ENCODE peak calls at places on chromosomes 6 and 20, in six cellular contexts. N is psoas muscle; I is skeletal muscle cell; X is T-helper 17 cell; Z is amniotic stem cell; U is stimulated activated CD4-positive, alpha-beta T cell treated with anti-CD3 and anti-CD28 coated beads, Interleukin-4, amount 100 ng/mL, for 24 hours. W is an unnamed sample.

GRCh38 chr6:25404693-25405169 is 125.6 kb downstream of the CARMIL1 start:
- DNase-seq in U (peak; percentile 20), Z (no peak), I (no peak), N (no peak), X (no peak), W (no peak)

GRCh38 chr20:63005862-63006564 is 751 bp downstream of the BHLHE23 start:
- DNase-seq in X (no peak), Z (no peak), U (no peak), N (no peak), I (no peak), W (no peak)

GRCh38 chr6:28982476-28983266 is 22.4 kb downstream of the ZNF311 start:
- DNase-seq in X (no peak), U (no peak), N (no peak), I (no peak), Z (no peak), W (no peak)

GRCh38 chr6:117591405-117591804 is 10.9 kb downstream of the GOPC start:
- DNase-seq in Z (no peak), U (no peak), N (no peak), I (no peak), X (no peak), W (no peak)

GRCh38 chr6:38853236-38853635 is 138.1 kb downstream of the DNAH8 start:
- DNase-seq in X (no peak), Z (no peak), I (no peak), N (no peak), U (no peak), W (no peak)

GRCh38 chr6:88573971-88574370 is 389.4 kb downstream of the RNGTT start:
- DNase-seq in X (no peak), U (no peak), I (no peak), N (no peak), Z (no peak), W (no peak)

GRCh38 chr20:20174089-20174835 is 121.9 kb downstream of the CFAP61 start:
- DNase-seq in I (no peak), Z (no peak), X (no peak), N (no peak), U (no peak), W (no peak)

GRCh38 chr6:33419580-33420492 is at the start of gene SYNGAP1:
- DNase-seq in I (no peak), X (no peak), Z (peak; percentile 35), N (peak; percentile 60), U (peak; percentile 48), W (no peak)

GRCh38 chr6:100078509-100078908 is 84.5 kb upstream of the MCHR2 start:
- DNase-seq in X (no peak), N (peak; percentile 27), U (no peak), Z (no peak), I (no peak), W (peak; percentile 83)

GRCh38 chr20:10225439-10226080 is 6.9 kb downstream of the SNAP25 start:
- DNase-seq in I (no peak), X (no peak), Z (no peak), N (no peak), U (no peak), W (no peak)

GRCh38 chr20:60877071-60877470 is 375.0 kb upstream of the CDH4 start:
- DNase-seq in U (no peak), Z (no peak), I (no peak), N (no peak), X (no peak), W (no peak)

GRCh38 chr6:40398810-40399477 is 188.2 kb downstream of the LRFN2 start:
- DNase-seq in N (no peak), U (no peak), X (no peak), I (no peak), Z (no peak), W (no peak)

GRCh38 chr6:128554302-128554701 is 33.9 kb upstream of the PTPRK start:
- DNase-seq in X (no peak), U (no peak), Z (no peak), N (no peak), I (no peak), W (no peak)

GRCh38 chr6:22668717-22669116 is 99.4 kb downstream of the HDGFL1 start:
- DNase-seq in I (no peak), X (no peak), N (no peak), U (no peak), Z (no peak), W (no peak)

GRCh38 chr20:58703765-58704331 is 11.2 kb downstream of the NPEPL1 start:
- DNase-seq in X (no peak), U (peak; percentile 0), Z (no peak), N (no peak), I (no peak), W (no peak)

GRCh38 chr20:18090044-18090443 is 32.3 kb upstream of the OVOL2 start:
- DNase-seq in U (no peak), Z (no peak), X (no peak), N (no peak), I (no peak), W (no peak)

GRCh38 chr6:129370268-129370916 is 339.6 kb downstream of the ARHGAP18 start:
- DNase-seq in U (peak; percentile 58), I (no peak), X (peak; percentile 35), Z (peak; percentile 4), N (no peak), W (no peak)

GRCh38 chr6:158283304-158284005 is 28.8 kb upstream of the TULP4 start:
- DNase-seq in U (no peak), Z (no peak), I (peak; percentile 33), N (no peak), X (peak; percentile 15), W (no peak)

GRCh38 chr6:9657994-9658393 is 756.9 kb downstream of the TFAP2A start:
- DNase-seq in Z (no peak), N (no peak), I (no peak), U (no peak), X (no peak), W (no peak)

GRCh38 chr6:33075568-33076405 is at the start of gene HLA-DPB1:
- DNase-seq in U (peak; percentile 22), I (no peak), X (no peak), N (no peak), Z (no peak), W (no peak)

GRCh38 chr6:617485-618100 is 39.3 kb downstream of the HUS1B start:
- DNase-seq in N (peak; percentile 11), I (no peak), Z (no peak), X (no peak), U (no peak), W (peak; percentile 54)

GRCh38 chr20:11838076-11838636 is 79.5 kb upstream of the BTBD3 start:
- DNase-seq in N (no peak), I (no peak), U (no peak), X (no peak), Z (no peak), W (no peak)

GRCh38 chr20:63015147-63015664 is 8.4 kb upstream of the BHLHE23 start:
- DNase-seq in U (no peak), X (no peak), I (no peak), Z (no peak), N (no peak), W (no peak)

GRCh38 chr6:3751730-3752537 is 421 bp upstream of the PXDC1 start:
- DNase-seq in N (peak; percentile 92), I (peak; percentile 84), U (peak; percentile 74), Z (peak; percentile 81), X (peak; percentile 48), W (peak; percentile 76)

GRCh38 chr6:127844529-127844928 is 56.3 kb downstream of the THEMIS start:
- DNase-seq in I (no peak), Z (no peak), N (no peak), U (no peak), X (no peak), W (no peak)

GRCh38 chr20:41172296-41173140 is 35.2 kb downstream of the PLCG1 start:
- DNase-seq in N (no peak), Z (no peak), X (no peak), U (peak; percentile 3), I (no peak), W (peak; percentile 23)

GRCh38 chr6:22784611-22785010 is 215.2 kb downstream of the HDGFL1 start:
- DNase-seq in X (no peak), N (no peak), I (no peak), Z (no peak), U (no peak), W (no peak)

GRCh38 chr6:106677282-106677681 is 47.9 kb downstream of the QRSL1 start:
- DNase-seq in X (no peak), N (no peak), Z (no peak), U (no peak), I (no peak), W (no peak)

GRCh38 chr20:50980071-50980681 is 21.6 kb downstream of the MOCS3 start:
- DNase-seq in I (peak; percentile 98), N (no peak), X (no peak), Z (peak; percentile 99), U (peak; percentile 54), W (no peak)

GRCh38 chr20:62839261-62839660 is 22.4 kb downstream of the TCFL5 start:
- DNase-seq in Z (no peak), I (no peak), U (no peak), N (no peak), X (no peak), W (no peak)

GRCh38 chr6:114361036-114361435 is 18.2 kb upstream of the HS3ST5 start:
- DNase-seq in X (no peak), N (no peak), I (no peak), U (no peak), Z (no peak), W (no peak)

GRCh38 chr6:52389626-52390360 is 27.8 kb downstream of the PAQR8 start:
- DNase-seq in N (peak; percentile 36), Z (no peak), U (peak; percentile 48), X (peak; percentile 46), I (peak; percentile 21), W (no peak)

GRCh38 chr6:170490259-170490658 is 62.8 kb downstream of the PSMB1 start:
- DNase-seq in N (no peak), Z (no peak), U (no peak), I (no peak), X (no peak), W (no peak)

GRCh38 chr6:4041480-4041879 is 37.5 kb downstream of the FAM217A start:
- DNase-seq in X (no peak), Z (no peak), U (no peak), I (no peak), N (no peak), W (no peak)

GRCh38 chr6:93806409-93807270 is 387.3 kb upstream of the EPHA7 start:
- DNase-seq in U (no peak), I (no peak), N (no peak), X (no peak), Z (no peak), W (no peak)

GRCh38 chr20:21047981-21048380 is 58.2 kb downstream of the LINC00237 start:
- DNase-seq in X (no peak), N (no peak), I (no peak), U (no peak), Z (no peak), W (no peak)

GRCh38 chr20:16752082-16752481 is 3.9 kb downstream of the OTOR start:
- DNase-seq in Z (no peak), I (no peak), N (no peak), U (no peak), X (no peak), W (no peak)

GRCh38 chr20:53364617-53365016 is 229.0 kb downstream of the ZNF217 start:
- DNase-seq in N (no peak), I (no peak), Z (no peak), U (no peak), X (no peak), W (no peak)

W was measured in gastrocnemius medialis.